ENCODE peak calls at places on chromosomes 6 and 20, in six cellular contexts. X is adrenal gland, G is uterus, T is mesenchymal stem cell, Y is heart left ventricle, J is NT2/D1. R is an unnamed sample.

GRCh38 chr6:139855741-139856206 is 481.3 kb upstream of the CITED2 start:
- DNase-seq in X (no peak), G (no peak), T (peak; percentile 63), Y (no peak), J (no peak), R (no peak)

GRCh38 chr6:124002377-124003081 is 198.9 kb downstream of the NKAIN2 start:
- DNase-seq in X (no peak), G (no peak), T (no peak), Y (no peak), J (no peak), R (no peak)

GRCh38 chr6:26272171-26272631 is 92.8 kb upstream of the BTN3A2 start:
- DNase-seq in X (peak; percentile 67), G (peak; percentile 50), T (no peak), Y (peak; percentile 72), J (no peak), R (no peak)

GRCh38 chr6:167546611-167547327 is 221.9 kb downstream of the TTLL2 start:
- DNase-seq in X (no peak), G (no peak), T (no peak), Y (no peak), J (no peak), R (peak; percentile 93)

GRCh38 chr6:121730616-121731015 is 295.2 kb downstream of the GJA1 start:
- DNase-seq in X (no peak), G (no peak), T (no peak), Y (no peak), J (no peak), R (no peak)

GRCh38 chr20:41177636-41178035 is 40.3 kb downstream of the PLCG1 start:
- DNase-seq in X (peak; percentile 58), G (peak; percentile 50), T (peak; percentile 77), Y (no peak), J (no peak), R (no peak)

GRCh38 chr6:36839819-36840379 is 655 bp upstream of the CPNE5 start:
- DNase-seq in X (peak; percentile 46), G (peak; percentile 77), T (peak; percentile 40), Y (peak; percentile 80), J (no peak), R (peak; percentile 47)

GRCh38 chr20:64056889-64057627 is 5.9 kb upstream of the TCEA2 start:
- DNase-seq in X (no peak), G (no peak), T (no peak), Y (no peak), J (no peak), R (no peak)

GRCh38 chr6:32194825-32195651 is 2.6 kb upstream of the GPSM3 start:
- DNase-seq in X (no peak), G (no peak), T (peak; percentile 82), Y (no peak), J (no peak), R (no peak)

GRCh38 chr20:34074101-34074760 is 37.8 kb downstream of the EIF2S2 start:
- DNase-seq in X (no peak), G (no peak), T (peak; percentile 22), Y (no peak), J (peak; percentile 23), R (no peak)

GRCh38 chr6:117389227-117390057 is 36.3 kb downstream of the ROS1 start:
- DNase-seq in X (no peak), G (no peak), T (no peak), Y (no peak), J (no peak), R (no peak)

GRCh38 chr20:47328841-47329448 is 27.6 kb downstream of the ZMYND8 start:
- DNase-seq in X (no peak), G (peak; percentile 57), T (no peak), Y (no peak), J (no peak), R (peak; percentile 39)

GRCh38 chr6:154805288-154805911 is 72.2 kb downstream of the SCAF8 start:
- DNase-seq in X (no peak), G (no peak), T (peak; percentile 63), Y (no peak), J (no peak), R (no peak)

GRCh38 chr6:68726992-68727391 is 91.9 kb downstream of the ADGRB3 start:
- DNase-seq in X (no peak), G (no peak), T (no peak), Y (no peak), J (no peak), R (no peak)

GRCh38 chr20:2086177-2086979 is 15.2 kb upstream of the STK35 start:
- DNase-seq in X (no peak), G (no peak), T (no peak), Y (no peak), J (no peak), R (no peak)

GRCh38 chr20:2084703-2085102 is 16.9 kb upstream of the STK35 start:
- DNase-seq in X (no peak), G (no peak), T (no peak), Y (no peak), J (no peak), R (no peak)

DNA sequence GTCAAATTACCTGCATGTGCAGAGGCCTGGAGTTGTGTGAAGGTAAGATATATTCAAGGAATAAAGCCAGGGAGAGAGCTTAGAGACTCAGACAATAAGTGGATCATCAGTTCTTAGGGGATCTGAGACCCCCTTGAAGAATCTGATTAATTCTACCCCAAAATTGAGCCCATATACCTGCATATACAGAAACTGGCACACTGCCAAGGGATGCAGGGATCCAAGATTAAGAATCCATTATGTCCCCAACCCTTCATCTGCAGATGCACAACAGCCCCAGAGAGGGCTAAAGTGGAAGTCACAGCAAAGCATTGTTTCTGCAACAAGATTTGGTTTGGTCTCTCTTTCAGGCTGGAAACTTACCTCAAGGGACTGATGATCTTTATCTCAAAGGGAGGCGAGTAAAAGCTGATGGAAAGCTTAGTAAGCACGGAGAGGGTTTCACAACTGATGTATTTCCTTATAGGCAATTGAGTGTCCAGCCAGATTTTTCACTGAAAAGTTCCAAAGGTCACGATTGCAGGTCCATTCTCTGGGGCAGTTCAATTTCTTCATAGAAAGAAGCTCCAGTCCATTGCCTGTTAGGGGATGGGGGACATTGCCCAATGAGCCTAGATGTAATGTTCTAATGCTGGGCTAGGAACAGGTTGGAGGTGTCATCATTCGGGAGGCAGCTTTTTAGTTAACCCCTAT is 20.9 kb upstream of the STK35 start:
- DNase-seq in X (no peak), G (no peak), T (no peak), Y (no peak), J (no peak), R (no peak)
- H3K27me3 ChIP-seq in X (peaks cover 3% of the 10 kb centered on the region), G (no peaks in the 10 kb centered on the region), T (peaks cover 8% of the 10 kb centered on the region), Y (no peaks in the 10 kb centered on the region), J (no peaks in the 10 kb centered on the region), R (no peaks in the 10 kb centered on the region)

GRCh38 chr6:27608916-27609883 is 136.3 kb upstream of the ZNF184 start:
- DNase-seq in X (no peak), G (no peak), T (peak; percentile 70), Y (no peak), J (no peak), R (no peak)

GRCh38 chr6:27604986-27605385 is 132.1 kb upstream of the ZNF184 start:
- DNase-seq in X (no peak), G (no peak), T (peak; percentile 35), Y (no peak), J (no peak), R (no peak)

GRCh38 chr6:27601668-27602254 is 128.9 kb upstream of the ZNF184 start:
- DNase-seq in X (no peak), G (no peak), T (peak; percentile 28), Y (no peak), J (no peak), R (no peak)

GRCh38 chr6:27599859-27600532 is 127.1 kb upstream of the ZNF184 start:
- DNase-seq in X (no peak), G (no peak), T (no peak), Y (no peak), J (no peak), R (no peak)

DNA sequence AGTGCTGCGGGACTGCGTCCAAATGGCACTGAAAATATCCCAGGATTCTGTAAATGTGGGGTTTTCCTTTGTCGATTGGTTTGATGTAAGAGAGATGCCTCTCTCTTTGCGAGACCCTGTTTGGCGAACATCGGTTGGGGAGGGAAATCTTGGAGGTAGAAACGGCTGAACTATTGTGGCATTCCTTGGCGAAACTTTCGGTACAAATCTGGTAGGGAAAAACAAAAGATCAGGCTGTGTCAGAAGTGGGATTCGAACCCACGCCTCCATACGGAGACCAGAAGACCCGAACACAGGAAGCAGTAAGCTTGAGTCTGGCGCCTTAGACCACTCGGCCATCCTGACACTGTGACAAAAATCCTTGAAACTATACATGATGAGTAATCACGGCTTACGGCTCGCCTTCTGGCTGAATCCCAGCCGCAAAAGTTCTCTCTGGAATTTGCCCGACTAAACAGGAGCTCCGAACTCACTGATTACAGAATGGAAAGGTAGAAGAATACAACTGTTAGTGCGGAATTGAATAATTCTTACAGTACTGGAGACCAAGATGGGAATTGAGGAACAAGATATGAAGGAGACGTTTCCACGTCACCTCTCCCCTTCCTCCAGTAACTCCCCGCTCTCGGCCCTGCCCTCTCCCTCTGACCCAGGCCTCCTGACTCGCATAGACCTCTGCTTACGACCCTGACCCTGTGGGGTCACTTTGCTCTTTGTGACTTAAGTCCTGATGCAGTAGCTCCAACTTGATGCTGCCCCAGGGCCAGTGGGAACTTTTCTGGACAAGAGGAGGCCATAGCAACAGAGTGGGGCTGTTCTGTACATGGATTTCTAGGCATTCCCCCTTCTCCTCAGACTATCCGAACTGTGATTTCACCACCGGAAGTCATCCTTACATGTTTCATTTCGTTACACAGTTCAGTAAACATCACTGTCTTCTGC is 132.8 kb upstream of the ZNF184 start:
- DNase-seq in X (peak; percentile 25), G (no peak), T (peak; percentile 85), Y (no peak), J (peak; percentile 76), R (no peak)
- H3K4me3 ChIP-seq in X (no peak overlapping the region), G (no peak overlapping the region), T (peak overlapping the region; percentile 80), Y (no peak overlapping the region), J (peak overlapping the region; percentile 75), R (no peak overlapping the region)

DNA sequence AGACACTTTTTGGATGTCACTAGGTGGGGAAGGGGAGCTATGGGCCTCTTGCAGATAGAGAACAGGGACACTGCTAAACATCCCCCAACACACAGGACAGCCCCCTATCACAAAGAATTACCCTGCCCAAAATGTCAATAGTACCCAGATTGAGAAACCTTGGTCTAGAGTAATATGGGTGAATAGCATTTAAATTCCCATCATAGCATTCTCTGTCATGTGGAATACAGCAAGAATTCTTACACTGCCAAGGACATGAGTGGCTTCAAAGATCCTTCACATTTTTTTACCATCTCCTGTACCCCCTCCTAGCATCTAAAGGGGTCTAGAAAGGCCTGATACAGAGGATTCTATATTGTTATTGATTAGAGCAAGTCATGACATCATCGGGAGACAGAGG is 83.1 kb upstream of the SSTR4 start:
- DNase-seq in X (no peak), G (no peak), T (no peak), Y (no peak), J (no peak), R (no peak)
- H3K27me3 ChIP-seq in X (no peaks in the 10 kb centered on the region), G (no peaks in the 10 kb centered on the region), T (peaks cover 22% of the 10 kb centered on the region), Y (peaks cover 6% of the 10 kb centered on the region), J (no peaks in the 10 kb centered on the region), R (no peaks in the 10 kb centered on the region)

DNA sequence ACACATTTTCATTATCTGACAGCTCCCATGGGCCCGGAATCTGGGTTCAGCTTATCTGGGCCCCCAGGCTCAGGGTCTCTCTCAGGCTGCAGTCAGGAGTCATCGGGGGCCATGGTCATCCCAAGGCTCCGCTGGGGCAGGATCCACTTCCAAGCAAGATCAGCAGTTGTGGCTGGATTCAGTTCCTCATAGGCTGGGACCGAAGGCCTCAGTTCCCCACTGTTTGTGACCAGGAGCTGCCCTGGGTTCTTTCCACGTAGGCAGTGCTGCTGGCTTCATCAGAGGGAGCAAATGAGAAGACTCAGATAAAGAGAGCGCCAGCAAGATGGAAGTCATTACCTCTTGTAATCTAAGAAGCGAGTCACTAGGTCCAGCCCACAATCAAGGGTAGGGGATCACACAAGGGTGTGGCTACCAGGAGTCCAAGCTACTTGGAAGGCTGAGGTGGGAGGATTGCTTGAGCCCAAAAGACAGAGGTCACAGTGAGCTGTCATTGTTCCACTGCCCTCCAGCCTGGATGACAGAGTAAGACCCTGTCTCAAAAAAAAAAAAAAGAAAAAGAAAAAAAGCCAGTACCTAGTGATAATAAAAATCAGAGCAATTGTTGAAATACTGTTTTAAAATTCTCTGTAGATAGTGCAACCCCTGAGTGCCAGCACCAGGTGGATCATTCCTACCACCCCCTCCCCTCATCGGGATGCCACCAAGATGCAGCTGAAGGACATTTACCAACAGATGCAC is 162.7 kb downstream of the NFATC2 start:
- DNase-seq in X (no peak), G (no peak), T (no peak), Y (no peak), J (no peak), R (no peak)
- H3K4me3 ChIP-seq in X (no peak overlapping the region), G (no peak overlapping the region), T (no peak overlapping the region), Y (no peak overlapping the region), J (no peak overlapping the region), R (no peak overlapping the region)